ENCODE peak calls at places on chromosomes 7 and 10, in six cellular contexts. One of them, this sample, is unnamed.

GRCh38 chr7:117673367-117673766 is 193.5 kb downstream of the CFTR start:
- DNase-seq in B cell: no peak
- DNase-seq in AG04449: no peak
- DNase-seq in DMS153: peak
- DNase-seq in GM03348: no peak
- DNase-seq in activated naive CD4-positive, alpha-beta T cell treated with Interleukin-2 at 50 U/mL for 16 hours: no peak
- DNase-seq in this sample: no peak

GRCh38 chr10:62826275-62826674 is 10.1 kb upstream of the EGR2 start:
- DNase-seq in AG04449: no peak
- DNase-seq in GM03348: no peak
- DNase-seq in activated naive CD4-positive, alpha-beta T cell treated with Interleukin-2 at 50 U/mL for 16 hours: no peak
- DNase-seq in B cell: no peak
- DNase-seq in DMS153: no peak
- DNase-seq in this sample: no peak

GRCh38 chr7:22351878-22352277 is 5.1 kb downstream of the RAPGEF5 start:
- DNase-seq in activated naive CD4-positive, alpha-beta T cell treated with Interleukin-2 at 50 U/mL for 16 hours: no peak
- DNase-seq in B cell: no peak
- DNase-seq in GM03348: no peak
- DNase-seq in AG04449: no peak
- DNase-seq in DMS153: no peak
- DNase-seq in this sample: peak

GRCh38 chr7:28086198-28086597 is 94.4 kb downstream of the JAZF1 start:
- DNase-seq in B cell: peak
- DNase-seq in activated naive CD4-positive, alpha-beta T cell treated with Interleukin-2 at 50 U/mL for 16 hours: no peak
- DNase-seq in GM03348: no peak
- DNase-seq in AG04449: no peak
- DNase-seq in DMS153: no peak
- DNase-seq in this sample: no peak

GRCh38 chr7:142833174-142834027 is 21.5 kb upstream of the EPHB6 start:
- DNase-seq in DMS153: no peak
- DNase-seq in B cell: no peak
- DNase-seq in activated naive CD4-positive, alpha-beta T cell treated with Interleukin-2 at 50 U/mL for 16 hours: no peak
- DNase-seq in GM03348: no peak
- DNase-seq in AG04449: no peak
- DNase-seq in this sample: no peak

GRCh38 chr7:69597278-69598076 is 798 bp upstream of the AUTS2 start:
- DNase-seq in AG04449: no peak
- DNase-seq in B cell: peak
- DNase-seq in GM03348: peak
- DNase-seq in DMS153: no peak
- DNase-seq in activated naive CD4-positive, alpha-beta T cell treated with Interleukin-2 at 50 U/mL for 16 hours: no peak
- DNase-seq in this sample: peak

GRCh38 chr10:89332092-89332633 is 4.4 kb downstream of the IFIT3 start:
- DNase-seq in AG04449: no peak
- DNase-seq in DMS153: no peak
- DNase-seq in B cell: peak
- DNase-seq in GM03348: peak
- DNase-seq in activated naive CD4-positive, alpha-beta T cell treated with Interleukin-2 at 50 U/mL for 16 hours: peak
- DNase-seq in this sample: peak

GRCh38 chr7:106417273-106417902 is 132.6 kb upstream of the NAMPT start:
- DNase-seq in DMS153: no peak
- DNase-seq in B cell: no peak
- DNase-seq in GM03348: no peak
- DNase-seq in AG04449: no peak
- DNase-seq in activated naive CD4-positive, alpha-beta T cell treated with Interleukin-2 at 50 U/mL for 16 hours: no peak
- DNase-seq in this sample: peak

GRCh38 chr7:142714375-142714774 is 34.9 kb upstream of the PRSS1 start:
- DNase-seq in GM03348: no peak
- DNase-seq in DMS153: no peak
- DNase-seq in B cell: no peak
- DNase-seq in AG04449: no peak
- DNase-seq in activated naive CD4-positive, alpha-beta T cell treated with Interleukin-2 at 50 U/mL for 16 hours: no peak
- DNase-seq in this sample: no peak

This sample was measured in foreskin fibroblast.